ENCODE peak calls at places on chromosomes 16 and 17, in ten cellular contexts. J, H, L, V, Q, W, E, P, C and O are unnamed samples.

GRCh38 chr17:78870621-78871020 is 30.0 kb upstream of the USP36 start:
- DNase-seq in J (no peak), H (peak), L (no peak), V (no peak), Q (no peak), W (no peak), E (no peak), P (no peak), C (no peak), O (no peak)

GRCh38 chr16:14020141-14020540 is 51.0 kb upstream of the MRTFB start:
- DNase-seq in J (no peak), H (no peak), L (no peak), V (no peak), Q (no peak), W (no peak), E (no peak), P (no peak), C (no peak), O (no peak)

GRCh38 chr17:32970281-32970680 is 21.4 kb upstream of the SPACA3 start:
- DNase-seq in J (no peak), H (no peak), L (no peak), V (peak), Q (no peak), W (no peak), E (no peak), P (no peak), C (no peak), O (no peak)

GRCh38 chr17:35740997-35741931 is 9.8 kb downstream of the RASL10B start:
- DNase-seq in J (no peak), H (no peak), L (no peak), V (no peak), Q (no peak), W (no peak), E (no peak), P (no peak), C (no peak), O (no peak)

GRCh38 chr17:10661377-10661906 is 4.3 kb upstream of the MYH3 start:
- DNase-seq in J (no peak), H (no peak), L (no peak), V (no peak), Q (no peak), W (no peak), E (no peak), P (no peak), C (no peak), O (no peak)

GRCh38 chr17:21039839-21040575 is 2.8 kb downstream of the USP22 start:
- DNase-seq in J (no peak), H (no peak), L (no peak), V (peak), Q (no peak), W (no peak), E (peak), P (no peak), C (no peak), O (no peak)

GRCh38 chr16:11497851-11498289 is 88.8 kb downstream of the LITAF start:
- DNase-seq in J (no peak), H (peak), L (no peak), V (peak), Q (no peak), W (no peak), E (peak), P (no peak), C (no peak), O (no peak)

GRCh38 chr16:13906426-13907089 is 13.4 kb upstream of the ERCC4 start:
- DNase-seq in J (no peak), H (no peak), L (no peak), V (no peak), Q (no peak), W (no peak), E (no peak), P (no peak), C (no peak), O (peak)

GRCh38 chr17:36148559-36149295 is 27.7 kb downstream of the TBC1D3B start:
- DNase-seq in J (peak), H (peak), L (peak), V (peak), Q (peak), W (peak), E (peak), P (peak), C (peak), O (peak)

GRCh38 chr17:78935419-78936323 is 10.5 kb upstream of the TIMP2 start:
- DNase-seq in J (no peak), H (peak), L (no peak), V (peak), Q (no peak), W (no peak), E (peak), P (no peak), C (peak), O (peak)

GRCh38 chr17:3804503-3804931 is 3.5 kb upstream of the ITGAE start:
- DNase-seq in J (no peak), H (no peak), L (peak), V (no peak), Q (no peak), W (no peak), E (peak), P (no peak), C (no peak), O (no peak)

GRCh38 chr16:1781758-1782407 is 488 bp downstream of the SPSB3 start:
- DNase-seq in J (no peak), H (peak), L (no peak), V (no peak), Q (no peak), W (no peak), E (peak), P (no peak), C (no peak), O (no peak)

GRCh38 chr16:14097182-14097951 is 26.2 kb downstream of the MRTFB start:
- DNase-seq in J (no peak), H (no peak), L (no peak), V (no peak), Q (no peak), W (no peak), E (no peak), P (no peak), C (no peak), O (peak)

GRCh38 chr17:68248886-68249872 is 1.3 kb downstream of the AMZ2 start:
- DNase-seq in J (no peak), H (no peak), L (no peak), V (no peak), Q (no peak), W (no peak), E (peak), P (no peak), C (no peak), O (no peak)

GRCh38 chr17:28484296-28484695 is 10.9 kb downstream of the SLC13A2 start:
- DNase-seq in J (no peak), H (no peak), L (no peak), V (no peak), Q (no peak), W (no peak), E (no peak), P (no peak), C (no peak), O (no peak)

GRCh38 chr16:51550785-51551184 is 399.7 kb upstream of the SALL1 start:
- DNase-seq in J (no peak), H (no peak), L (no peak), V (no peak), Q (no peak), W (no peak), E (no peak), P (no peak), C (no peak), O (no peak)

GRCh38 chr17:67449885-67450755 is 73.0 kb downstream of the PITPNC1 start:
- DNase-seq in J (no peak), H (no peak), L (no peak), V (no peak), Q (no peak), W (no peak), E (no peak), P (no peak), C (no peak), O (no peak)

GRCh38 chr17:68381076-68381900 is 76.0 kb downstream of the WIPI1 start:
- DNase-seq in J (no peak), H (no peak), L (no peak), V (peak), Q (no peak), W (no peak), E (peak), P (no peak), C (peak), O (peak)

GRCh38 chr17:81400939-81401726 is 5.9 kb downstream of the BAHCC1 start:
- DNase-seq in J (no peak), H (no peak), L (no peak), V (peak), Q (no peak), W (no peak), E (no peak), P (no peak), C (no peak), O (no peak)

GRCh38 chr17:65514541-65514940 is 46.9 kb downstream of the AXIN2 start:
- DNase-seq in J (no peak), H (no peak), L (no peak), V (peak), Q (no peak), W (no peak), E (peak), P (no peak), C (no peak), O (no peak)

GRCh38 chr17:51407576-51407975 is 147.2 kb downstream of the UTP18 start:
- DNase-seq in J (no peak), H (no peak), L (no peak), V (no peak), Q (no peak), W (no peak), E (no peak), P (no peak), C (no peak), O (no peak)

GRCh38 chr17:4739122-4740024 is at the start of the genes CXCL16 and ZMYND15:
- DNase-seq in J (peak), H (peak), L (peak), V (peak), Q (peak), W (no peak), E (peak), P (peak), C (no peak), O (peak)

GRCh38 chr16:85465328-85466307 is 147.5 kb upstream of the GSE1 start:
- DNase-seq in J (no peak), H (peak), L (no peak), V (peak), Q (no peak), W (no peak), E (peak), P (no peak), C (no peak), O (no peak)

GRCh38 chr17:5557485-5557884 is 26.8 kb downstream of the NLRP1 start:
- DNase-seq in J (no peak), H (no peak), L (no peak), V (peak), Q (no peak), W (no peak), E (peak), P (no peak), C (peak), O (no peak)

GRCh38 chr17:21016826-21017225 is 26.0 kb downstream of the USP22 start:
- DNase-seq in J (no peak), H (no peak), L (no peak), V (no peak), Q (no peak), W (no peak), E (no peak), P (no peak), C (no peak), O (no peak)

GRCh38 chr16:69481901-69482341 is 57.5 kb downstream of the CYB5B start:
- DNase-seq in J (no peak), H (peak), L (no peak), V (peak), Q (no peak), W (no peak), E (peak), P (no peak), C (no peak), O (peak)

GRCh38 chr16:22375117-22375962 is 921 bp upstream of the CDR2 start:
- DNase-seq in J (no peak), H (no peak), L (no peak), V (no peak), Q (no peak), W (no peak), E (no peak), P (no peak), C (no peak), O (no peak)

GRCh38 chr16:77789646-77790370 is 1.4 kb downstream of the VAT1L start:
- DNase-seq in J (no peak), H (no peak), L (no peak), V (no peak), Q (no peak), W (no peak), E (no peak), P (no peak), C (no peak), O (no peak)

GRCh38 chr17:3766783-3767182 is 34.2 kb downstream of the ITGAE start:
- DNase-seq in J (no peak), H (no peak), L (no peak), V (no peak), Q (no peak), W (no peak), E (no peak), P (no peak), C (no peak), O (no peak)

GRCh38 chr17:72471296-72471695 is 350.5 kb downstream of the SOX9 start:
- DNase-seq in J (no peak), H (no peak), L (no peak), V (no peak), Q (no peak), W (no peak), E (no peak), P (no peak), C (no peak), O (no peak)

GRCh38 chr17:7851438-7852261 is 3.2 kb upstream of the TMEM88 start:
- DNase-seq in J (peak), H (peak), L (peak), V (peak), Q (no peak), W (peak), E (peak), P (peak), C (no peak), O (peak)

GRCh38 chr16:75288181-75288580 is 36.8 kb upstream of the BCAR1 start:
- DNase-seq in J (no peak), H (no peak), L (no peak), V (peak), Q (no peak), W (no peak), E (no peak), P (no peak), C (no peak), O (no peak)

GRCh38 chr17:34424814-34425490 is 61.9 kb upstream of the CCL1 start:
- DNase-seq in J (no peak), H (no peak), L (no peak), V (no peak), Q (no peak), W (no peak), E (no peak), P (no peak), C (no peak), O (no peak)

GRCh38 chr16:77387810-77388209 is 47.0 kb downstream of the ADAMTS18 start:
- DNase-seq in J (no peak), H (no peak), L (no peak), V (no peak), Q (no peak), W (no peak), E (no peak), P (no peak), C (no peak), O (no peak)

GRCh38 chr16:73060216-73060615 is 12.3 kb upstream of the ZFHX3 start:
- DNase-seq in J (no peak), H (no peak), L (no peak), V (no peak), Q (no peak), W (no peak), E (no peak), P (no peak), C (no peak), O (no peak)

GRCh38 chr17:1312261-1312870 is 32.9 kb downstream of the TRARG1 start:
- DNase-seq in J (peak), H (peak), L (no peak), V (no peak), Q (no peak), W (no peak), E (no peak), P (peak), C (no peak), O (no peak)

GRCh38 chr17:67696347-67696746 is 21.4 kb upstream of the NOL11 start:
- DNase-seq in J (no peak), H (no peak), L (no peak), V (no peak), Q (no peak), W (no peak), E (no peak), P (no peak), C (no peak), O (no peak)